ENCODE peak calls at places on chromosomes 16 and 17, in five cellular contexts. J is neural crest cell, P is GM12865, D is fibroblast of mammary gland, Y is A549. B is an unnamed sample.

GRCh38 chr17:36722121-36722902 is 120.9 kb downstream of the MRM1 start:
- DNase-seq in J (peak), P (peak), D (peak), Y (no peak), B (peak)

GRCh38 chr17:31074772-31075538 is 19.8 kb upstream of the NF1 start:
- DNase-seq in J (no peak), P (no peak), D (peak), Y (peak), B (no peak)

GRCh38 chr16:89922477-89922883 is 662 bp upstream of the TUBB3 start:
- DNase-seq in J (peak), P (no peak), D (peak), Y (peak), B (no peak)

GRCh38 chr17:37179893-37180292 is 195.9 kb upstream of the C17orf78 start:
- DNase-seq in J (no peak), P (no peak), D (peak), Y (no peak), B (no peak)

GRCh38 chr16:6988846-6989245 is 343.8 kb upstream of the RBFOX1 start:
- DNase-seq in J (no peak), P (no peak), D (no peak), Y (no peak), B (no peak)

GRCh38 chr16:5460701-5461100 is 363.1 kb upstream of the EEF2KMT start:
- DNase-seq in J (no peak), P (no peak), D (no peak), Y (no peak), B (no peak)

GRCh38 chr16:53357955-53358354 is 76.3 kb upstream of the RBL2 start:
- DNase-seq in J (no peak), P (no peak), D (no peak), Y (no peak), B (no peak)

GRCh38 chr17:57739402-57740224 is 5.5 kb downstream of the CCDC182 start:
- DNase-seq in J (no peak), P (peak), D (peak), Y (peak), B (no peak)

GRCh38 chr17:68377771-68378201 is 79.5 kb downstream of the WIPI1 start:
- DNase-seq in J (no peak), P (no peak), D (no peak), Y (no peak), B (no peak)

GRCh38 chr17:34511931-34512330 is 67.5 kb upstream of the TMEM132E start:
- DNase-seq in J (no peak), P (no peak), D (no peak), Y (no peak), B (no peak)

GRCh38 chr17:9432867-9433495 is 142.6 kb downstream of the STX8 start:
- DNase-seq in J (no peak), P (peak), D (peak), Y (no peak), B (no peak)

GRCh38 chr16:50371936-50372595 is 3.3 kb upstream of the BRD7 start:
- DNase-seq in J (peak), P (peak), D (no peak), Y (no peak), B (peak)
- TF ChIP-seq CTCF in J (peak), P (peak), D (peak), Y (no peak), B (no peak)

DNA sequence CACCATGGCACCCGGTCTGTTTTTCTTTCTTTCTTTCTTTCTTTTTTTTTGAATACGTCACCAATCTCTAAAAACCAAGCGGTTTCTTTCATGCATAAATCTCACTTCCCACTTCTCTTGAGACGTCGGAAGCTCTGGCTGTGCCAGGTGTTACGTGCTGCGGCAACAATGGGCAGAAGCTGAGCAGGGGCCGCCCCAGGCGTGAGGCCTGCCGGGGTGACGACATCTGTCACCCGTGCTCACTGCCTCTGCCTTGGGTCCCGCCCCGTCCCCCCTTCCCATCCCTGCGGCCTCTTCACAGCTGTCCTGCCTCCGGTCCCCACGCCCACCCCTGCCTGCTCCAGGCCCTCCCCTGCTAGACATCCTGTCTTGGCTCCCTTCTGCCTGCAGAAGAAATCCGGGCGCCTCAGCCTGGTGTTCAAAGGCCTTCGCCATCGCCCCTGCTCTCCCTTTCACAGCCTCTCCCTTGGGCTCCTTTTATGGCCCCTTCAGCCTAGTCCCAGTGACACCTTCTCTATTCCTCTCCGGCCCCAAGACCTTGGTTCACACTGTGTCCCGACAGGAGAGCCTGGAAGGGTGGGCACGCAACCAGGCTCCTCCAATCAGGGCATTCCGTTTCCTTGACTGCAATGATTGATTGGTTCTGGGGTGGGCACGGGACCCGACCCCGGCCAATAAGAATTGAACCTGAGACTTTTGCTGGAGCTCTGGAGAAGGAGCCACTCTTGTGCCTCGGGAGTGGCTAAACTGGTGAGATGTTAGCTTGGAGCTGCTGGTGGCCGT is 4.8 kb downstream of the P2RX1 start:
- DNase-seq in J (no peak), P (peak), D (no peak), Y (no peak), B (no peak)
- TF ChIP-seq CTCF in J (no peak), P (no peak), D (no peak), Y (no peak), B (no peak)

DNA sequence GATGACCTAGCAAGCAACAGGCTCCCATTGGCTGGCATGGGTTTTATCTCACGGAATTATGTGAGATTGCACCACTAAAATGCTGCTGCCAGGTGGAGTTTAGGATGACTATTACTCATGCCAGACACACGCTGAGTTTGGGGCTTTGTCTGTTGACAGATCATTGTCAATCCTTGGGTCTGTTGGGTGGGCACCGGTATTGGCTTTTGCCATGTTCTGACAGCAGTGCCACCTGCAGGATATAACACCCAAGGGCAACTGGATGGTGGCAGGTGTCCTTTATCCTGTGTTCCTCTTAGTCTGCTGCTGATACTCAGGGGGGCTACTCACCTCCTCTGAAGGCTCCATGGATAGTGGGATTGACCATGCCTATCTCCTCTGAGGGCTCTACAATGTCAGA is 221.6 kb upstream of the DYNLRB2 start:
- DNase-seq in J (no peak), P (peak), D (no peak), Y (no peak), B (no peak)
- TF ChIP-seq CTCF in J (no peak), P (peak), D (peak), Y (no peak), B (no peak)

GRCh38 chr17:51638909-51639308 is 378.6 kb downstream of the UTP18 start:
- DNase-seq in J (no peak), P (no peak), D (no peak), Y (no peak), B (no peak)

GRCh38 chr17:51643702-51644490 is 383.6 kb downstream of the UTP18 start:
- DNase-seq in J (no peak), P (no peak), D (no peak), Y (no peak), B (no peak)

GRCh38 chr17:51636291-51636690 is 375.9 kb downstream of the UTP18 start:
- DNase-seq in J (no peak), P (no peak), D (no peak), Y (peak), B (no peak)

GRCh38 chr17:51641999-51642398 is 381.7 kb downstream of the UTP18 start:
- DNase-seq in J (no peak), P (no peak), D (no peak), Y (no peak), B (no peak)

GRCh38 chr17:51640108-51640622 is 379.8 kb downstream of the UTP18 start:
- DNase-seq in J (no peak), P (peak), D (no peak), Y (peak), B (no peak)
- TF ChIP-seq CTCF in J (peak), P (peak), D (peak), Y (peak), B (peak)

GRCh38 chr17:29578626-29579485 is 10.4 kb downstream of the TP53I13 start:
- DNase-seq in J (no peak), P (no peak), D (no peak), Y (no peak), B (no peak)
- TF ChIP-seq CTCF in J (no peak), P (no peak), D (no peak), Y (no peak), B (no peak)

GRCh38 chr16:85027968-85028637 is 508 bp downstream of the KIAA0513 start:
- DNase-seq in J (no peak), P (peak), D (no peak), Y (no peak), B (no peak)
- TF ChIP-seq CTCF in J (peak), P (peak), D (no peak), Y (no peak), B (no peak)

GRCh38 chr17:75289122-75289831 is at the start of gene SLC25A19:
- DNase-seq in J (peak), P (peak), D (peak), Y (peak), B (peak)
- TF ChIP-seq CTCF in J (peak), P (peak), D (no peak), Y (no peak), B (no peak)

GRCh38 chr16:69105501-69106361 is at the start of gene HAS3:
- DNase-seq in J (peak), P (peak), D (peak), Y (peak), B (peak)
- TF ChIP-seq CTCF in J (peak), P (peak), D (peak), Y (peak), B (no peak)

GRCh38 chr16:27445502-27446175 is 43.7 kb downstream of the IL21R start:
- DNase-seq in J (no peak), P (no peak), D (no peak), Y (no peak), B (no peak)
- TF ChIP-seq CTCF in J (no peak), P (no peak), D (no peak), Y (no peak), B (no peak)

DNA sequence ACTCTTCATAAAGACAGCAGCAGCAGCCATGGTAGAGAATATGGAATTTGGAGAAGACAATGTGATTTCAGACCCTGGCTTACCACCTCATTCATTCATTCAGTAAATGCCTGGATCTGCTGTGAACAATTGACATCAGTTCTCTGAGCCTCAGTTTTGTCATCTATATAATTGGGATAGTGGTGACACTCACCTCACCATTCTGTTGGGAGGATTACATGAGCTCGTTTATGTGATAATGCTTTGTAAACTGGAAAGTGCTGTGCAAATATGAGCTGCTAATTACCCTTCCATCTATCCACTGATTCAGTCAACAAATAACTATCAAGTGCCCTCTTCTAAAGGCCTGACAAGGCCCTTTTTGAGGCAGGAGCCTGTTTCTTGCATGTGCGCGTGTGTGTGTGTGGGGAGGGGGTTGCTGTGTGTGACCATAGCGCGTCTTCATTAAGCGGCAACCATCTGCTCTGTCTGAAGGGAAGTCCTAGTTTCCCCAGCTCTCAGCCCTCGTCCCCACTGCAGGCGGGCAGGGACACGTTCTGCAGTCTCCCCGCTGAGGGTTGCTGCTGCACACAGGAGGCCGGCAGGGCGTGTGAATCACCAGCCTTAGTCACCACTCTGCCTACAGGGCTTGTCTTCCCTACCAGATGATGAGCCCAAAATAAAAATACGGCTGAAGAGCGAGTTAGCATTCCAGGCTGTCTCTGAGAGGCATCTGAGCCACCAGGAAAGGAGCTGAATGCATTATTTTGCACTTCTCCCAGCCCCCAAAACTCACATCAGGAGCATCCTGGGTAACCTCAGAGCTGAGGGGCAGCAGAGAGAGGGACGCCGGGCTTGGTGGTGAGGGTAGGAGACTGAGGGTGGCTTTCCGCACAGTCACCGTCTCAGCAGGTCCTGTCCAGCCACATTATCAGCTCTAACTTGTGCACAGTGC is 19.9 kb downstream of the ARL4D start:
- DNase-seq in J (no peak), P (no peak), D (peak), Y (peak), B (no peak)
- TF ChIP-seq CTCF in J (no peak), P (no peak), D (peak), Y (peak), B (no peak)